ENCODE peak calls at places on chromosome 12, in five cellular contexts. Y, D, L, H and S are unnamed samples.

GRCh38 chr12:63440063-63440462 is 228.2 kb downstream of the DPY19L2 start:
- DNase-seq in Y (no peak), D (no peak), L (no peak), H (no peak), S (no peak)

GRCh38 chr12:119592232-119592631 is 1.3 kb upstream of the TMEM233 start:
- DNase-seq in Y (peak), D (peak), L (no peak), H (peak), S (no peak)

GRCh38 chr12:89831696-89832095 is 123.1 kb upstream of the ATP2B1 start:
- DNase-seq in Y (no peak), D (no peak), L (no peak), H (no peak), S (no peak)

GRCh38 chr12:107759410-107759809 is 1.5 kb downstream of the PRDM4 start:
- DNase-seq in Y (peak), D (peak), L (peak), H (peak), S (peak)

GRCh38 chr12:30725739-30726138 is 29.0 kb downstream of the CAPRIN2 start:
- DNase-seq in Y (peak), D (peak), L (no peak), H (peak), S (peak)

GRCh38 chr12:47397664-47398281 is 308.1 kb downstream of the RPAP3 start:
- DNase-seq in Y (no peak), D (peak), L (no peak), H (peak), S (no peak)

GRCh38 chr12:26651566-26652188 is 181.3 kb downstream of the ITPR2 start:
- DNase-seq in Y (peak), D (peak), L (peak), H (peak), S (no peak)

GRCh38 chr12:98644433-98644711 is 216 bp downstream of the IKBIP start:
- DNase-seq in Y (no peak), D (no peak), L (peak), H (peak), S (no peak)

GRCh38 chr12:51953011-51953568 is 1.6 kb downstream of the ACVR1B start:
- DNase-seq in Y (no peak), D (no peak), L (no peak), H (no peak), S (no peak)

GRCh38 chr12:29562167-29562776 is 64.8 kb upstream of the OVCH1 start:
- DNase-seq in Y (peak), D (peak), L (no peak), H (peak), S (no peak)

GRCh38 chr12:106128526-106129430 is 10.0 kb downstream of the NUAK1 start:
- DNase-seq in Y (no peak), D (no peak), L (no peak), H (no peak), S (no peak)